ENCODE peak calls at places on chromosome 7, in seven cellular contexts. One of them, this sample, is unnamed.

GRCh38 chr7:101386558-101387199 is 24.0 kb downstream of the COL26A1 start:
- DNase-seq in body of pancreas: no peak
- DNase-seq in gastrocnemius medialis: no peak
- DNase-seq in brain microvascular endothelial cell: no peak
- DNase-seq in activated CD8-positive, alpha-beta T cell treated with anti-CD3 and anti-CD28 coated beads for 36 hours: no peak
- DNase-seq in left ventricle myocardium inferior: no peak
- DNase-seq in astrocyte: peak
- DNase-seq in this sample: no peak

GRCh38 chr7:32062150-32062549 is 8.1 kb downstream of the PDE1C start:
- DNase-seq in body of pancreas: peak
- DNase-seq in gastrocnemius medialis: no peak
- DNase-seq in brain microvascular endothelial cell: no peak
- DNase-seq in activated CD8-positive, alpha-beta T cell treated with anti-CD3 and anti-CD28 coated beads for 36 hours: peak
- DNase-seq in left ventricle myocardium inferior: no peak
- DNase-seq in astrocyte: no peak
- DNase-seq in this sample: no peak

GRCh38 chr7:24442170-24442777 is 131.0 kb upstream of the PALS2 start:
- DNase-seq in body of pancreas: no peak
- DNase-seq in gastrocnemius medialis: no peak
- DNase-seq in brain microvascular endothelial cell: no peak
- DNase-seq in activated CD8-positive, alpha-beta T cell treated with anti-CD3 and anti-CD28 coated beads for 36 hours: no peak
- DNase-seq in left ventricle myocardium inferior: no peak
- DNase-seq in astrocyte: no peak
- DNase-seq in this sample: no peak

GRCh38 chr7:99362801-99363200 is 11.7 kb upstream of the ARPC1B start:
- DNase-seq in body of pancreas: no peak
- DNase-seq in gastrocnemius medialis: no peak
- DNase-seq in brain microvascular endothelial cell: peak
- DNase-seq in activated CD8-positive, alpha-beta T cell treated with anti-CD3 and anti-CD28 coated beads for 36 hours: no peak
- DNase-seq in left ventricle myocardium inferior: no peak
- DNase-seq in astrocyte: peak
- DNase-seq in this sample: peak

GRCh38 chr7:106568680-106569499 is 92.1 kb downstream of the CCDC71L start:
- DNase-seq in body of pancreas: no peak
- DNase-seq in gastrocnemius medialis: no peak
- DNase-seq in brain microvascular endothelial cell: no peak
- DNase-seq in activated CD8-positive, alpha-beta T cell treated with anti-CD3 and anti-CD28 coated beads for 36 hours: peak
- DNase-seq in left ventricle myocardium inferior: no peak
- DNase-seq in astrocyte: peak
- DNase-seq in this sample: peak

GRCh38 chr7:135557455-135558336 is at the start of gene NUP205:
- DNase-seq in body of pancreas: peak
- DNase-seq in gastrocnemius medialis: peak
- DNase-seq in brain microvascular endothelial cell: peak
- DNase-seq in activated CD8-positive, alpha-beta T cell treated with anti-CD3 and anti-CD28 coated beads for 36 hours: peak
- DNase-seq in left ventricle myocardium inferior: peak
- DNase-seq in astrocyte: peak
- DNase-seq in this sample: peak

GRCh38 chr7:2566348-2566889 is 7.6 kb downstream of the IQCE start:
- DNase-seq in body of pancreas: no peak
- DNase-seq in gastrocnemius medialis: no peak
- DNase-seq in brain microvascular endothelial cell: no peak
- DNase-seq in activated CD8-positive, alpha-beta T cell treated with anti-CD3 and anti-CD28 coated beads for 36 hours: no peak
- DNase-seq in left ventricle myocardium inferior: no peak
- DNase-seq in astrocyte: no peak
- DNase-seq in this sample: no peak

GRCh38 chr7:66539948-66540375 is 88.7 kb upstream of the KCTD7 start:
- DNase-seq in body of pancreas: no peak
- DNase-seq in gastrocnemius medialis: no peak
- DNase-seq in brain microvascular endothelial cell: no peak
- DNase-seq in activated CD8-positive, alpha-beta T cell treated with anti-CD3 and anti-CD28 coated beads for 36 hours: no peak
- DNase-seq in left ventricle myocardium inferior: no peak
- DNase-seq in astrocyte: no peak
- DNase-seq in this sample: no peak

GRCh38 chr7:50783801-50784507 is 1.3 kb upstream of the GRB10 start:
- DNase-seq in body of pancreas: peak
- DNase-seq in gastrocnemius medialis: no peak
- DNase-seq in brain microvascular endothelial cell: no peak
- DNase-seq in activated CD8-positive, alpha-beta T cell treated with anti-CD3 and anti-CD28 coated beads for 36 hours: no peak
- DNase-seq in left ventricle myocardium inferior: no peak
- DNase-seq in astrocyte: peak
- DNase-seq in this sample: no peak

GRCh38 chr7:41978858-41979257 is 258.2 kb downstream of the GLI3 start:
- DNase-seq in body of pancreas: no peak
- DNase-seq in gastrocnemius medialis: no peak
- DNase-seq in brain microvascular endothelial cell: no peak
- DNase-seq in activated CD8-positive, alpha-beta T cell treated with anti-CD3 and anti-CD28 coated beads for 36 hours: no peak
- DNase-seq in left ventricle myocardium inferior: no peak
- DNase-seq in astrocyte: no peak
- DNase-seq in this sample: no peak

GRCh38 chr7:36563706-36564325 is 160.5 kb downstream of the AOAH start:
- DNase-seq in body of pancreas: no peak
- DNase-seq in gastrocnemius medialis: no peak
- DNase-seq in brain microvascular endothelial cell: no peak
- DNase-seq in activated CD8-positive, alpha-beta T cell treated with anti-CD3 and anti-CD28 coated beads for 36 hours: no peak
- DNase-seq in left ventricle myocardium inferior: no peak
- DNase-seq in astrocyte: peak
- DNase-seq in this sample: no peak

GRCh38 chr7:3082831-3083230 is 39.2 kb upstream of the CARD11 start:
- DNase-seq in body of pancreas: no peak
- DNase-seq in gastrocnemius medialis: no peak
- DNase-seq in brain microvascular endothelial cell: no peak
- DNase-seq in activated CD8-positive, alpha-beta T cell treated with anti-CD3 and anti-CD28 coated beads for 36 hours: no peak
- DNase-seq in left ventricle myocardium inferior: no peak
- DNase-seq in astrocyte: no peak
- DNase-seq in this sample: no peak

GRCh38 chr7:106064329-106064728 is 47.8 kb downstream of the SYPL1 start:
- DNase-seq in body of pancreas: no peak
- DNase-seq in gastrocnemius medialis: no peak
- DNase-seq in brain microvascular endothelial cell: no peak
- DNase-seq in activated CD8-positive, alpha-beta T cell treated with anti-CD3 and anti-CD28 coated beads for 36 hours: no peak
- DNase-seq in left ventricle myocardium inferior: no peak
- DNase-seq in astrocyte: no peak
- DNase-seq in this sample: no peak

GRCh38 chr7:159211540-159212182 is 67.0 kb upstream of the VIPR2 start:
- DNase-seq in body of pancreas: peak
- DNase-seq in gastrocnemius medialis: no peak
- DNase-seq in brain microvascular endothelial cell: no peak
- DNase-seq in activated CD8-positive, alpha-beta T cell treated with anti-CD3 and anti-CD28 coated beads for 36 hours: no peak
- DNase-seq in left ventricle myocardium inferior: no peak
- DNase-seq in astrocyte: no peak
- DNase-seq in this sample: no peak

GRCh38 chr7:128869138-128869943 is 6.7 kb downstream of the ATP6V1F start:
- DNase-seq in body of pancreas: peak
- DNase-seq in gastrocnemius medialis: no peak
- DNase-seq in brain microvascular endothelial cell: no peak
- DNase-seq in activated CD8-positive, alpha-beta T cell treated with anti-CD3 and anti-CD28 coated beads for 36 hours: peak
- DNase-seq in left ventricle myocardium inferior: peak
- DNase-seq in astrocyte: peak
- DNase-seq in this sample: no peak

GRCh38 chr7:131105294-131105802 is 222.3 kb upstream of the MKLN1 start:
- DNase-seq in body of pancreas: no peak
- DNase-seq in gastrocnemius medialis: no peak
- DNase-seq in brain microvascular endothelial cell: no peak
- DNase-seq in activated CD8-positive, alpha-beta T cell treated with anti-CD3 and anti-CD28 coated beads for 36 hours: no peak
- DNase-seq in left ventricle myocardium inferior: no peak
- DNase-seq in astrocyte: no peak
- DNase-seq in this sample: no peak

GRCh38 chr7:32154797-32155196 is 84.6 kb upstream of the PDE1C start:
- DNase-seq in body of pancreas: peak
- DNase-seq in gastrocnemius medialis: no peak
- DNase-seq in brain microvascular endothelial cell: no peak
- DNase-seq in activated CD8-positive, alpha-beta T cell treated with anti-CD3 and anti-CD28 coated beads for 36 hours: no peak
- DNase-seq in left ventricle myocardium inferior: peak
- DNase-seq in astrocyte: peak
- DNase-seq in this sample: no peak

GRCh38 chr7:156820445-156821063 is 72.4 kb downstream of the LMBR1 start:
- DNase-seq in body of pancreas: no peak
- DNase-seq in gastrocnemius medialis: no peak
- DNase-seq in brain microvascular endothelial cell: no peak
- DNase-seq in activated CD8-positive, alpha-beta T cell treated with anti-CD3 and anti-CD28 coated beads for 36 hours: no peak
- DNase-seq in left ventricle myocardium inferior: no peak
- DNase-seq in astrocyte: no peak
- DNase-seq in this sample: no peak

GRCh38 chr7:134770676-134771075 is 8.8 kb upstream of the CALD1 start:
- DNase-seq in body of pancreas: no peak
- DNase-seq in gastrocnemius medialis: no peak
- DNase-seq in brain microvascular endothelial cell: no peak
- DNase-seq in activated CD8-positive, alpha-beta T cell treated with anti-CD3 and anti-CD28 coated beads for 36 hours: no peak
- DNase-seq in left ventricle myocardium inferior: no peak
- DNase-seq in astrocyte: no peak
- DNase-seq in this sample: no peak

GRCh38 chr7:111223802-111224253 is 132.9 kb downstream of the LRRN3 start:
- DNase-seq in body of pancreas: no peak
- DNase-seq in gastrocnemius medialis: no peak
- DNase-seq in brain microvascular endothelial cell: no peak
- DNase-seq in activated CD8-positive, alpha-beta T cell treated with anti-CD3 and anti-CD28 coated beads for 36 hours: no peak
- DNase-seq in left ventricle myocardium inferior: no peak
- DNase-seq in astrocyte: no peak
- DNase-seq in this sample: no peak

GRCh38 chr7:157008206-157009169 is 2.0 kb downstream of the MNX1 start:
- DNase-seq in body of pancreas: no peak
- DNase-seq in gastrocnemius medialis: no peak
- DNase-seq in brain microvascular endothelial cell: no peak
- DNase-seq in activated CD8-positive, alpha-beta T cell treated with anti-CD3 and anti-CD28 coated beads for 36 hours: no peak
- DNase-seq in left ventricle myocardium inferior: no peak
- DNase-seq in astrocyte: no peak
- DNase-seq in this sample: no peak

GRCh38 chr7:128035712-128036111 is 4.5 kb upstream of the LRRC4 start:
- DNase-seq in body of pancreas: no peak
- DNase-seq in gastrocnemius medialis: no peak
- DNase-seq in brain microvascular endothelial cell: no peak
- DNase-seq in activated CD8-positive, alpha-beta T cell treated with anti-CD3 and anti-CD28 coated beads for 36 hours: no peak
- DNase-seq in left ventricle myocardium inferior: no peak
- DNase-seq in astrocyte: no peak
- DNase-seq in this sample: no peak

DNA sequence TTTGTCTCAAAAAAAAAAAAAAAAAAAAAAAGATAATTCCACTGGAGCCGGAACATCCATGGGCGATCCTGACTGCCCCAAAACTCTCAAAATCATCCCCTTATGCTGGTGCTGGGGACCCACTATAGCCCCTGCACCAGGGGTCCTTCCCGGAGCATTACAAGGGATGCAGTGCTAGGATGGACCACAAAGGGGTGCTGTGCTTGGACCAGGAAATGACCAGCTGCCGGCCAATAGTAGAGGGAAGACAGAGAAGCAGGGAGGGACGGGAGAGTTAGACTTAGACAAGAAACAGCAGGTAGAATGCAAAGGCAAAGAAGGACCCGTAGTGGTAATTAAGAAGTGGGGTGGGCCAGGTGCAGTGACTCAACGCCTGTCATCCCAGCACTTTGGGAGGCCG is 40.5 kb downstream of the RCC1L start:
- DNase-seq in body of pancreas: no peak
- DNase-seq in gastrocnemius medialis: no peak
- DNase-seq in brain microvascular endothelial cell: no peak
- DNase-seq in activated CD8-positive, alpha-beta T cell treated with anti-CD3 and anti-CD28 coated beads for 36 hours: no peak
- DNase-seq in left ventricle myocardium inferior: no peak
- DNase-seq in astrocyte: no peak
- DNase-seq in this sample: no peak
- TF ChIP-seq CTCF in body of pancreas: no peak
- TF ChIP-seq CTCF in gastrocnemius medialis: no peak
- TF ChIP-seq CTCF in brain microvascular endothelial cell: peak
- TF ChIP-seq CTCF in activated CD8-positive, alpha-beta T cell treated with anti-CD3 and anti-CD28 coated beads for 36 hours: no peak
- TF ChIP-seq CTCF in left ventricle myocardium inferior: no peak
- TF ChIP-seq CTCF in astrocyte: no peak
- TF ChIP-seq CTCF in this sample: peak

GRCh38 chr7:122010116-122010515 is 133.9 kb downstream of the AASS start:
- DNase-seq in body of pancreas: no peak
- DNase-seq in gastrocnemius medialis: no peak
- DNase-seq in brain microvascular endothelial cell: no peak
- DNase-seq in activated CD8-positive, alpha-beta T cell treated with anti-CD3 and anti-CD28 coated beads for 36 hours: no peak
- DNase-seq in left ventricle myocardium inferior: no peak
- DNase-seq in astrocyte: no peak
- DNase-seq in this sample: no peak

DNA sequence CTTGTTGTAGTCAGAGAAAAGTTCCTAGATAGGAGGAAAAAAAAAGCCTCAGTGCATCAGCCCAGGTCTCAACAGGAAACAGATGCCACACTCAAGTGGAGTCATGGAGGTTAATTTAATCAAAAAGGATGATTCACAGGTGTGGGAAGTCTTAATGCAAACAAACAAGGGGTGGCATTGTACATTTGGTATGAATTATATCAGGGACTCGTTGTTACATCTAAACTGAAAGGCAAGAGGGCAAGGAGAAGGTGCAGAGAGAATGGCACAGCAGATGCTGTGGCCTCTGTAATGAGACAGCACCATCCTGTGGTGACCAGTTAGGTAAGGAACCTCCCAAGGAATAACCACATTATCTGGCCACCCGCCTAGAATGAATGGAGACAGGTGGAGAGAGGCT is 133.7 kb downstream of the PTPRZ1 start:
- DNase-seq in body of pancreas: no peak
- DNase-seq in gastrocnemius medialis: no peak
- DNase-seq in brain microvascular endothelial cell: no peak
- DNase-seq in activated CD8-positive, alpha-beta T cell treated with anti-CD3 and anti-CD28 coated beads for 36 hours: no peak
- DNase-seq in left ventricle myocardium inferior: no peak
- DNase-seq in astrocyte: no peak
- DNase-seq in this sample: no peak
- TF ChIP-seq CTCF in body of pancreas: no peak
- TF ChIP-seq CTCF in gastrocnemius medialis: no peak
- TF ChIP-seq CTCF in brain microvascular endothelial cell: no peak
- TF ChIP-seq CTCF in activated CD8-positive, alpha-beta T cell treated with anti-CD3 and anti-CD28 coated beads for 36 hours: no peak
- TF ChIP-seq CTCF in left ventricle myocardium inferior: no peak
- TF ChIP-seq CTCF in astrocyte: no peak
- TF ChIP-seq CTCF in this sample: no peak

GRCh38 chr7:43870316-43870715 is 999 bp upstream of the MRPS24 start:
- DNase-seq in body of pancreas: no peak
- DNase-seq in gastrocnemius medialis: no peak
- DNase-seq in brain microvascular endothelial cell: peak
- DNase-seq in activated CD8-positive, alpha-beta T cell treated with anti-CD3 and anti-CD28 coated beads for 36 hours: no peak
- DNase-seq in left ventricle myocardium inferior: no peak
- DNase-seq in astrocyte: no peak
- DNase-seq in this sample: no peak

GRCh38 chr7:43871064-43871463 is 1.7 kb upstream of the MRPS24 start:
- DNase-seq in body of pancreas: no peak
- DNase-seq in gastrocnemius medialis: no peak
- DNase-seq in brain microvascular endothelial cell: no peak
- DNase-seq in activated CD8-positive, alpha-beta T cell treated with anti-CD3 and anti-CD28 coated beads for 36 hours: no peak
- DNase-seq in left ventricle myocardium inferior: no peak
- DNase-seq in astrocyte: no peak
- DNase-seq in this sample: no peak

GRCh38 chr7:43869898-43870240 is 552 bp upstream of the MRPS24 start:
- DNase-seq in body of pancreas: no peak
- DNase-seq in gastrocnemius medialis: peak
- DNase-seq in brain microvascular endothelial cell: peak
- DNase-seq in activated CD8-positive, alpha-beta T cell treated with anti-CD3 and anti-CD28 coated beads for 36 hours: peak
- DNase-seq in left ventricle myocardium inferior: no peak
- DNase-seq in astrocyte: peak
- DNase-seq in this sample: peak

GRCh38 chr7:43873300-43873699 is 4.0 kb upstream of the MRPS24 start:
- DNase-seq in body of pancreas: peak
- DNase-seq in gastrocnemius medialis: peak
- DNase-seq in brain microvascular endothelial cell: peak
- DNase-seq in activated CD8-positive, alpha-beta T cell treated with anti-CD3 and anti-CD28 coated beads for 36 hours: no peak
- DNase-seq in left ventricle myocardium inferior: peak
- DNase-seq in astrocyte: peak
- DNase-seq in this sample: peak

GRCh38 chr7:43872401-43873165 is 3.3 kb upstream of the MRPS24 start:
- DNase-seq in body of pancreas: no peak
- DNase-seq in gastrocnemius medialis: peak
- DNase-seq in brain microvascular endothelial cell: peak
- DNase-seq in activated CD8-positive, alpha-beta T cell treated with anti-CD3 and anti-CD28 coated beads for 36 hours: no peak
- DNase-seq in left ventricle myocardium inferior: no peak
- DNase-seq in astrocyte: peak
- DNase-seq in this sample: peak
- TF ChIP-seq CTCF in body of pancreas: no peak
- TF ChIP-seq CTCF in gastrocnemius medialis: no peak
- TF ChIP-seq CTCF in brain microvascular endothelial cell: no peak
- TF ChIP-seq CTCF in activated CD8-positive, alpha-beta T cell treated with anti-CD3 and anti-CD28 coated beads for 36 hours: no peak
- TF ChIP-seq CTCF in left ventricle myocardium inferior: no peak
- TF ChIP-seq CTCF in astrocyte: no peak
- TF ChIP-seq CTCF in this sample: no peak

GRCh38 chr7:22586806-22587180 is 86.8 kb upstream of the STEAP1B start:
- DNase-seq in body of pancreas: no peak
- DNase-seq in gastrocnemius medialis: no peak
- DNase-seq in brain microvascular endothelial cell: peak
- DNase-seq in activated CD8-positive, alpha-beta T cell treated with anti-CD3 and anti-CD28 coated beads for 36 hours: no peak
- DNase-seq in left ventricle myocardium inferior: no peak
- DNase-seq in astrocyte: peak
- DNase-seq in this sample: peak
- TF ChIP-seq CTCF in body of pancreas: peak
- TF ChIP-seq CTCF in gastrocnemius medialis: no peak
- TF ChIP-seq CTCF in brain microvascular endothelial cell: peak
- TF ChIP-seq CTCF in activated CD8-positive, alpha-beta T cell treated with anti-CD3 and anti-CD28 coated beads for 36 hours: no peak
- TF ChIP-seq CTCF in left ventricle myocardium inferior: peak
- TF ChIP-seq CTCF in astrocyte: peak
- TF ChIP-seq CTCF in this sample: peak

This sample was measured in HFFc6.